ENCODE peak calls at places on chromosomes 6 and 20, in four cellular contexts. C is heart left ventricle, I is neural crest cell, E is GM23248. A is an unnamed sample.

GRCh38 chr6:116557863-116558262 is 4.3 kb downstream of the CALHM4 start:
- DNase-seq in C (peak), I (no peak), E (peak), A (peak)

GRCh38 chr6:162435071-162435470 is 292.5 kb downstream of the PRKN start:
- DNase-seq in C (no peak), I (no peak), E (no peak), A (no peak)

GRCh38 chr20:6502219-6502618 is 265.3 kb upstream of the BMP2 start:
- DNase-seq in C (no peak), I (no peak), E (no peak), A (peak)

GRCh38 chr6:4344317-4344899 is 209.0 kb upstream of the ECI2 start:
- DNase-seq in C (no peak), I (no peak), E (peak), A (no peak)

GRCh38 chr6:122268394-122268793 is 131.1 kb upstream of the HSF2 start:
- DNase-seq in C (no peak), I (no peak), E (no peak), A (no peak)

GRCh38 chr20:59692139-59692538 is 87.8 kb downstream of the PHACTR3 start:
- DNase-seq in C (peak), I (no peak), E (no peak), A (no peak)

GRCh38 chr6:129544892-129545612 is 164.9 kb downstream of the ARHGAP18 start:
- DNase-seq in C (no peak), I (no peak), E (no peak), A (no peak)

GRCh38 chr6:143119260-143119659 is 58.6 kb downstream of the AIG1 start:
- DNase-seq in C (no peak), I (no peak), E (no peak), A (no peak)

GRCh38 chr6:149856256-149856994 is 7.7 kb downstream of the LRP11 start:
- DNase-seq in C (no peak), I (no peak), E (peak), A (no peak)

GRCh38 chr20:8990770-8991169 is 78.1 kb upstream of the PLCB4 start:
- DNase-seq in C (no peak), I (no peak), E (no peak), A (no peak)

GRCh38 chr6:156017838-156018237 is 562.2 kb upstream of the NOX3 start:
- DNase-seq in C (no peak), I (no peak), E (peak), A (peak)

GRCh38 chr6:72857791-72858190 is 235.9 kb downstream of the KCNQ5 start:
- DNase-seq in C (no peak), I (no peak), E (peak), A (peak)

GRCh38 chr6:131213501-131213990 is 78.3 kb downstream of the AKAP7 start:
- DNase-seq in C (no peak), I (no peak), E (peak), A (peak)

GRCh38 chr6:9901376-9901775 is 513.5 kb downstream of the TFAP2A start:
- DNase-seq in C (no peak), I (no peak), E (no peak), A (no peak)

GRCh38 chr20:36064661-36065426 is 89.7 kb upstream of the EPB41L1 start:
- DNase-seq in C (peak), I (peak), E (peak), A (peak)

GRCh38 chr6:35919085-35919826 is 1.6 kb downstream of the SRPK1 start:
- DNase-seq in C (no peak), I (no peak), E (peak), A (peak)

GRCh38 chr6:33175436-33176069 is 16.7 kb downstream of the COL11A2 start:
- DNase-seq in C (no peak), I (no peak), E (no peak), A (no peak)

GRCh38 chr6:21712213-21712612 is 118.7 kb downstream of the SOX4 start:
- DNase-seq in C (no peak), I (no peak), E (no peak), A (no peak)

GRCh38 chr6:152859225-152859624 is 108.6 kb downstream of the VIP start:
- DNase-seq in C (no peak), I (no peak), E (no peak), A (no peak)

GRCh38 chr20:62762801-62763368 is 33.4 kb upstream of the MRGBP start:
- DNase-seq in C (peak), I (no peak), E (no peak), A (no peak)

GRCh38 chr6:163355471-163355991 is 59.0 kb upstream of the QKI start:
- DNase-seq in C (peak), I (no peak), E (peak), A (peak)

GRCh38 chr6:157867981-157868380 is 44.9 kb downstream of the SNX9 start:
- DNase-seq in C (no peak), I (no peak), E (peak), A (no peak)

GRCh38 chr6:111793711-111794111 is 79.5 kb downstream of the FYN start:
- DNase-seq in C (no peak), I (no peak), E (no peak), A (no peak)

GRCh38 chr6:109299695-109300564 is 82.3 kb downstream of the CD164 start:
- DNase-seq in C (peak), I (no peak), E (no peak), A (no peak)

GRCh38 chr6:128979061-128979460 is 96.1 kb downstream of the LAMA2 start:
- DNase-seq in C (no peak), I (no peak), E (no peak), A (no peak)

GRCh38 chr6:136365781-136366354 is 76.2 kb upstream of the BCLAF1 start:
- DNase-seq in C (peak), I (no peak), E (no peak), A (no peak)

GRCh38 chr6:146851837-146852236 is 253.1 kb downstream of the ADGB start:
- DNase-seq in C (no peak), I (no peak), E (peak), A (peak)

GRCh38 chr20:1171461-1172093 is 13.2 kb downstream of the TMEM74B start:
- DNase-seq in C (no peak), I (peak), E (peak), A (peak)

GRCh38 chr6:41371461-41371991 is 36.1 kb downstream of the NCR2 start:
- DNase-seq in C (peak), I (peak), E (peak), A (peak)

GRCh38 chr6:168035098-168035660 is 37.7 kb downstream of the KIF25 start:
- DNase-seq in C (peak), I (peak), E (peak), A (peak)

GRCh38 chr6:106973018-106973840 is 1.3 kb downstream of the CD24 start:
- DNase-seq in C (no peak), I (peak), E (no peak), A (no peak)